ENCODE peak calls at places on chromosomes 4 and X, in five cellular contexts. H is activated naive CD8-positive, alpha-beta T cell treated with anti-CD3 and anti-CD28 coated beads for 36 hours; R is AG09309; D is AG10803; G is astrocyte of the hippocampus. Q is an unnamed sample.

GRCh38 chr4:132195181-132195580 is 953.9 kb upstream of the PCDH10 start:
- DNase-seq in H (no peak), R (no peak), D (no peak), G (peak; percentile 30), Q (no peak)

GRCh38 chr4:147780137-147780777 is 48.4 kb downstream of the ARHGAP10 start:
- DNase-seq in H (no peak), R (no peak), D (no peak), G (no peak), Q (no peak)

GRCh38 chr4:3252831-3253641 is 4.1 kb downstream of the MSANTD1 start:
- DNase-seq in H (no peak), R (no peak), D (no peak), G (no peak), Q (no peak)

GRCh38 chrX:4179031-4179430 is 465.6 kb upstream of the PRKX start:
- DNase-seq in H (no peak), R (no peak), D (no peak), G (no peak), Q (no peak)

GRCh38 chr4:138669479-138670165 is 346.0 kb upstream of the NOCT start:
- DNase-seq in H (no peak), R (peak; percentile 42), D (no peak), G (peak; percentile 69), Q (no peak)

GRCh38 chrX:11305641-11306040 is 12.4 kb downstream of the AMELX start:
- DNase-seq in H (no peak), R (no peak), D (no peak), G (no peak), Q (no peak)

GRCh38 chr4:168440442-168441264 is 39.6 kb downstream of the DDX60L start:
- DNase-seq in H (no peak), R (peak; percentile 17), D (peak; percentile 48), G (peak; percentile 72), Q (no peak)

GRCh38 chr4:41012308-41012707 is 202.0 kb downstream of the APBB2 start:
- DNase-seq in H (no peak), R (no peak), D (peak; percentile 47), G (no peak), Q (no peak)

GRCh38 chrX:71617742-71618141 is 569 bp downstream of the CXCR3 start:
- DNase-seq in H (peak; percentile 28), R (no peak), D (no peak), G (no peak), Q (no peak)

GRCh38 chrX:155864655-155865054 is 16.5 kb upstream of the VAMP7 start:
- DNase-seq in H (no peak), R (no peak), D (no peak), G (no peak), Q (peak; percentile 6)

GRCh38 chr4:3810111-3810680 is 44.0 kb downstream of the ADRA2C start:
- DNase-seq in H (no peak), R (no peak), D (no peak), G (no peak), Q (no peak)

GRCh38 chr4:170591076-170591475 is 501.3 kb upstream of the AADAT start:
- DNase-seq in H (no peak), R (no peak), D (peak; percentile 1), G (peak; percentile 2), Q (no peak)

GRCh38 chrX:3680459-3680858 is 33.0 kb downstream of the PRKX start:
- DNase-seq in H (no peak), R (no peak), D (no peak), G (peak; percentile 9), Q (no peak)

GRCh38 chrX:120514236-120514635 is 45.1 kb upstream of the LAMP2 start:
- DNase-seq in H (no peak), R (no peak), D (peak; percentile 15), G (peak; percentile 19), Q (peak; percentile 0)

GRCh38 chr4:25144870-25145481 is 15.3 kb downstream of the SEPSECS start:
- DNase-seq in H (no peak), R (no peak), D (peak; percentile 32), G (peak; percentile 58), Q (peak; percentile 68)

GRCh38 chrX:21813612-21814368 is 25.6 kb upstream of the MBTPS2 start:
- DNase-seq in H (no peak), R (no peak), D (no peak), G (no peak), Q (no peak)

GRCh38 chr4:184805462-184806245 is 20.1 kb downstream of the ACSL1 start:
- DNase-seq in H (no peak), R (no peak), D (no peak), G (no peak), Q (peak; percentile 62)

GRCh38 chr4:101258782-101259353 is 88.5 kb downstream of the PPP3CA start:
- DNase-seq in H (no peak), R (no peak), D (peak; percentile 46), G (no peak), Q (no peak)

GRCh38 chr4:128163177-128164117 is 102.3 kb downstream of the LARP1B start:
- DNase-seq in H (no peak), R (peak; percentile 20), D (peak; percentile 50), G (peak; percentile 78), Q (no peak)

GRCh38 chr4:113069212-113069892 is 19.9 kb downstream of the ANK2 start:
- DNase-seq in H (no peak), R (no peak), D (no peak), G (no peak), Q (peak; percentile 79)

GRCh38 chrX:134324359-134324758 is 87.4 kb downstream of the CCDC160 start:
- DNase-seq in H (no peak), R (no peak), D (no peak), G (no peak), Q (no peak)

GRCh38 chr4:82293304-82293703 is 80.5 kb downstream of the HNRNPD start:
- DNase-seq in H (peak; percentile 21), R (no peak), D (no peak), G (no peak), Q (no peak)

GRCh38 chr4:38856524-38857337 is at the start of gene TLR6:
- DNase-seq in H (peak; percentile 50), R (no peak), D (peak; percentile 48), G (peak; percentile 68), Q (peak; percentile 48)

GRCh38 chr4:26410385-26411293 is 79.6 kb downstream of the CCKAR start:
- DNase-seq in H (no peak), R (peak; percentile 24), D (peak; percentile 59), G (peak; percentile 75), Q (peak; percentile 82)

GRCh38 chr4:80255374-80256095 is 10.9 kb upstream of the FGF5 start:
- DNase-seq in H (no peak), R (peak; percentile 52), D (peak; percentile 84), G (peak; percentile 26), Q (no peak)

GRCh38 chrX:119236599-119237525 is 777 bp downstream of the PGRMC1 start:
- DNase-seq in H (peak; percentile 30), R (no peak), D (peak; percentile 79), G (peak; percentile 45), Q (peak; percentile 59)

GRCh38 chr4:47718691-47719090 is 119.2 kb downstream of the CORIN start:
- DNase-seq in H (no peak), R (no peak), D (no peak), G (no peak), Q (no peak)

GRCh38 chrX:41005445-41005992 is 79.7 kb upstream of the USP9X start:
- DNase-seq in H (no peak), R (no peak), D (no peak), G (no peak), Q (no peak)

GRCh38 chrX:78514852-78515251 is 144.3 kb downstream of the RTL3 start:
- DNase-seq in H (no peak), R (no peak), D (no peak), G (no peak), Q (no peak)